ENCODE peak calls at places on chromosomes 4 and X, in six cellular contexts. W, X, P, R, N and H are unnamed samples.

GRCh38 chr4:54784188-54784671 is 126.5 kb downstream of the KIT start:
- DNase-seq in N (no peak), R (no peak), W (no peak), X (no peak), P (no peak), H (peak)

GRCh38 chr4:185332575-185333464 is 62.9 kb downstream of the LRP2BP start:
- DNase-seq in P (no peak), W (no peak), X (no peak), R (no peak), N (no peak), H (no peak)

GRCh38 chrX:84224741-84225140 is 36.7 kb upstream of the RPS6KA6 start:
- DNase-seq in P (no peak), R (no peak), N (no peak), W (no peak), X (no peak), H (no peak)

GRCh38 chr4:186936496-186937375 is 213.1 kb upstream of the FAT1 start:
- DNase-seq in N (no peak), X (no peak), W (no peak), P (peak), R (no peak), H (peak)

GRCh38 chr4:1705732-1706131 is 6.4 kb downstream of the SLBP start:
- DNase-seq in X (no peak), W (no peak), P (no peak), N (no peak), R (no peak), H (no peak)

GRCh38 chr4:85939595-85939994 is 420.3 kb downstream of the MAPK10 start:
- DNase-seq in P (no peak), R (no peak), N (no peak), X (no peak), W (no peak), H (peak)

GRCh38 chr4:123037809-123038208 is 115.4 kb upstream of the NUDT6 start:
- DNase-seq in N (no peak), R (no peak), P (no peak), W (no peak), X (no peak), H (peak)

GRCh38 chr4:67401902-67402301 is 143.4 kb downstream of the CENPC start:
- DNase-seq in R (no peak), N (no peak), W (no peak), X (no peak), P (no peak), H (no peak)

GRCh38 chr4:71980976-71981375 is 50.8 kb upstream of the NPFFR2 start:
- DNase-seq in R (no peak), X (no peak), N (no peak), P (no peak), W (no peak), H (no peak)

GRCh38 chr4:86181585-86181984 is 178.3 kb downstream of the MAPK10 start:
- DNase-seq in W (no peak), N (no peak), R (no peak), P (no peak), X (no peak), H (peak)

GRCh38 chr4:120299631-120300030 is 233.0 kb upstream of the MAD2L1 start:
- DNase-seq in X (no peak), W (peak), N (no peak), R (no peak), P (no peak), H (no peak)

GRCh38 chrX:108219949-108220601 is 128.5 kb downstream of the ATG4A start:
- DNase-seq in P (no peak), N (no peak), R (no peak), X (no peak), W (no peak), H (no peak)

GRCh38 chrX:16603822-16604221 is 46.1 kb upstream of the S100G start:
- DNase-seq in R (no peak), W (no peak), N (no peak), P (peak), X (no peak), H (no peak)

GRCh38 chr4:4704267-4704666 is 155.2 kb upstream of the MSX1 start:
- DNase-seq in P (no peak), N (no peak), R (no peak), X (no peak), W (no peak), H (no peak)

GRCh38 chrX:136259543-136259942 is 8.3 kb upstream of the MAP7D3 start:
- DNase-seq in R (no peak), X (no peak), P (peak), N (no peak), W (no peak), H (peak)

GRCh38 chr4:113077611-113078010 is 28.2 kb downstream of the ANK2 start:
- DNase-seq in W (no peak), R (no peak), N (no peak), P (no peak), X (no peak), H (no peak)

GRCh38 chr4:118989098-118990080 is 100.7 kb downstream of the SYNPO2 start:
- DNase-seq in P (peak), N (no peak), W (no peak), R (no peak), X (no peak), H (peak)

GRCh38 chr4:21726255-21726815 is 222.2 kb downstream of the KCNIP4 start:
- DNase-seq in N (no peak), W (no peak), R (no peak), X (no peak), P (peak), H (peak)